ENCODE peak calls at places on chromosomes 1 and 21, in nine cellular contexts. Y, U, G, O, S, Z, K, Q and V are unnamed samples.
A peak's percentile ranks its signal among the peaks of the same experiment; 100 is the strongest.

GRCh38 chr1:223041481-223041880 is 101.6 kb downstream of the TLR5 start:
- DNase-seq in Z (no peak), Q (no peak), G (no peak), K (no peak), Y (no peak), O (no peak), U (peak; percentile 16), S (peak; percentile 69), V (no peak)

GRCh38 chr1:212470059-212470458 is 37.3 kb downstream of the NENF start:
- DNase-seq in Z (no peak), K (no peak), Y (peak; percentile 30), U (peak; percentile 98), S (peak; percentile 94), Q (no peak), O (peak; percentile 92), G (peak; percentile 90), V (peak; percentile 94)

GRCh38 chr1:234687011-234687410 is 77.0 kb upstream of the IRF2BP2 start:
- DNase-seq in S (no peak), Q (no peak), G (no peak), K (no peak), O (no peak), Y (no peak), Z (no peak), U (no peak), V (no peak)

GRCh38 chr21:34989337-34990151 is 59.6 kb downstream of the RUNX1 start:
- DNase-seq in G (no peak), O (no peak), K (no peak), S (no peak), Z (no peak), Y (no peak), U (no peak), Q (no peak), V (no peak)

GRCh38 chr1:151416231-151416630 is 16.9 kb downstream of the PSMB4 start:
- DNase-seq in O (no peak), Q (no peak), G (no peak), Y (no peak), Z (no peak), S (peak; percentile 80), K (no peak), U (peak; percentile 74), V (no peak)

GRCh38 chr1:192057766-192058165 is 100.5 kb upstream of the RGS18 start:
- DNase-seq in Q (no peak), Z (no peak), Y (no peak), U (no peak), G (no peak), O (no peak), K (no peak), S (no peak), V (no peak)

GRCh38 chr1:30974536-30974935 is 66.0 kb upstream of the SDC3 start:
- DNase-seq in S (no peak), U (no peak), Y (no peak), K (no peak), O (no peak), Q (no peak), G (no peak), Z (no peak), V (no peak)

GRCh38 chr21:26961704-26962103 is 5.2 kb downstream of the ADAMTS5 start:
- DNase-seq in Q (peak; percentile 62), Z (no peak), O (no peak), S (no peak), G (no peak), Y (no peak), U (no peak), K (no peak), V (no peak)

GRCh38 chr21:45880097-45881068 is 101.2 kb upstream of the COL6A1 start:
- DNase-seq in O (peak; percentile 80), Q (peak; percentile 85), U (peak; percentile 62), K (peak; percentile 21), S (peak; percentile 30), Z (no peak), Y (peak; percentile 46), G (peak; percentile 64), V (peak; percentile 82)

GRCh38 chr1:8625981-8626898 is 191.2 kb downstream of the RERE start:
- DNase-seq in G (no peak), O (peak; percentile 37), U (peak; percentile 93), Q (no peak), S (peak; percentile 52), K (no peak), Y (no peak), Z (no peak), V (peak; percentile 65)

GRCh38 chr1:31795096-31795675 is 20.6 kb downstream of the SPOCD1 start:
- DNase-seq in G (no peak), S (no peak), K (no peak), Y (no peak), Z (no peak), U (no peak), O (no peak), Q (no peak), V (no peak)

GRCh38 chr1:21068937-21069336 is 107.8 kb downstream of the EIF4G3 start:
- DNase-seq in G (no peak), Y (no peak), U (no peak), Q (no peak), O (no peak), Z (no peak), K (no peak), S (no peak), V (no peak)

GRCh38 chr1:90781429-90782020 is 64.4 kb upstream of the BARHL2 start:
- DNase-seq in K (no peak), Q (no peak), Z (no peak), G (no peak), Y (no peak), S (no peak), O (no peak), U (no peak), V (no peak)

GRCh38 chr1:221756830-221757551 is 15.1 kb upstream of the DUSP10 start:
- DNase-seq in S (no peak), G (no peak), Q (no peak), K (no peak), Z (no peak), Y (no peak), O (no peak), U (no peak), V (peak; percentile 24)

GRCh38 chr1:201633811-201634210 is 94.9 kb downstream of the NAV1 start:
- DNase-seq in U (no peak), Q (no peak), G (no peak), S (no peak), Y (no peak), O (no peak), Z (peak; percentile 70), K (peak; percentile 27), V (no peak)

GRCh38 chr1:242710286-242710685 is 185.8 kb upstream of the PLD5 start:
- DNase-seq in S (no peak), Y (no peak), U (no peak), Z (no peak), G (no peak), Q (no peak), K (no peak), O (no peak), V (no peak)

GRCh38 chr1:151612506-151613274 is 840 bp downstream of the SNX27 start:
- DNase-seq in Z (no peak), K (no peak), S (no peak), Q (peak; percentile 42), O (peak; percentile 37), Y (no peak), G (no peak), U (no peak), V (peak; percentile 51)

GRCh38 chr1:246108278-246108925 is 398.7 kb downstream of the SMYD3 start:
- DNase-seq in O (no peak), Y (no peak), Q (no peak), U (no peak), K (peak; percentile 7), Z (no peak), G (no peak), S (no peak), V (no peak)

GRCh38 chr1:116737020-116737854 is 17.0 kb upstream of the CD2 start:
- DNase-seq in S (peak; percentile 38), G (no peak), Z (peak; percentile 41), Q (peak; percentile 67), Y (peak; percentile 68), O (peak; percentile 34), U (peak; percentile 42), K (peak; percentile 67), V (peak; percentile 76)

GRCh38 chr1:168369655-168370054 is 89.0 kb downstream of the TBX19 start:
- DNase-seq in Q (no peak), Z (no peak), O (no peak), G (no peak), S (no peak), U (no peak), Y (no peak), K (no peak), V (no peak)

GRCh38 chr1:201531551-201532425 is 7.1 kb upstream of the NAV1 start:
- DNase-seq in S (no peak), Z (peak; percentile 67), U (no peak), Y (peak; percentile 87), G (no peak), O (no peak), K (peak; percentile 92), Q (no peak), V (no peak)

GRCh38 chr1:201597551-201598230 is 58.8 kb downstream of the NAV1 start:
- DNase-seq in U (no peak), K (peak; percentile 98), O (no peak), S (no peak), Q (no peak), Y (peak; percentile 99), G (no peak), Z (peak; percentile 99), V (no peak)

GRCh38 chr1:102219463-102219862 is 222.7 kb upstream of the OLFM3 start:
- DNase-seq in S (no peak), U (no peak), O (no peak), Y (no peak), G (no peak), K (no peak), Q (no peak), Z (no peak), V (no peak)